ENCODE peak calls at places on chromosomes 12 and 14, in eight cellular contexts. One of them, this sample, is unnamed.
A peak's percentile ranks its signal among the peaks of the same experiment; 100 is the strongest.

GRCh38 chr12:58171914-58172313 is 230.5 kb downstream of the ATP23 start:
- DNase-seq in brain microvascular endothelial cell: no peak
- DNase-seq in nephron progenitor cell: no peak
- DNase-seq in natural killer cell: no peak
- DNase-seq in A549: no peak
- DNase-seq in endothelial cell: no peak
- DNase-seq in NB4: no peak
- DNase-seq in activated B cell treated with CpG ODN at 0.5 μM for 24 hours: no peak
- DNase-seq in this sample: no peak

GRCh38 chr12:123996581-123996980 is 23.6 kb downstream of the ZNF664 start:
- DNase-seq in brain microvascular endothelial cell: no peak
- DNase-seq in nephron progenitor cell: peak; percentile 17
- DNase-seq in natural killer cell: no peak
- DNase-seq in A549: no peak
- DNase-seq in endothelial cell: no peak
- DNase-seq in NB4: no peak
- DNase-seq in activated B cell treated with CpG ODN at 0.5 μM for 24 hours: no peak
- DNase-seq in this sample: no peak

GRCh38 chr12:116959845-116960514 is 49.2 kb downstream of the FBXW8 start:
- DNase-seq in brain microvascular endothelial cell: no peak
- DNase-seq in nephron progenitor cell: no peak
- DNase-seq in natural killer cell: no peak
- DNase-seq in A549: no peak
- DNase-seq in endothelial cell: no peak
- DNase-seq in NB4: peak; percentile 25
- DNase-seq in activated B cell treated with CpG ODN at 0.5 μM for 24 hours: no peak
- DNase-seq in this sample: no peak

GRCh38 chr12:11807453-11807852 is 158.0 kb downstream of the ETV6 start:
- DNase-seq in brain microvascular endothelial cell: no peak
- DNase-seq in nephron progenitor cell: no peak
- DNase-seq in natural killer cell: no peak
- DNase-seq in A549: no peak
- DNase-seq in endothelial cell: no peak
- DNase-seq in NB4: no peak
- DNase-seq in activated B cell treated with CpG ODN at 0.5 μM for 24 hours: no peak
- DNase-seq in this sample: no peak

GRCh38 chr14:101505216-101505970 is 55.9 kb upstream of the DIO3 start:
- DNase-seq in brain microvascular endothelial cell: no peak
- DNase-seq in nephron progenitor cell: no peak
- DNase-seq in natural killer cell: peak; percentile 9
- DNase-seq in A549: no peak
- DNase-seq in endothelial cell: no peak
- DNase-seq in NB4: no peak
- DNase-seq in activated B cell treated with CpG ODN at 0.5 μM for 24 hours: peak; percentile 2
- DNase-seq in this sample: no peak

GRCh38 chr12:96210376-96211055 is 16.3 kb downstream of the ELK3 start:
- DNase-seq in brain microvascular endothelial cell: no peak
- DNase-seq in nephron progenitor cell: no peak
- DNase-seq in natural killer cell: no peak
- DNase-seq in A549: no peak
- DNase-seq in endothelial cell: no peak
- DNase-seq in NB4: no peak
- DNase-seq in activated B cell treated with CpG ODN at 0.5 μM for 24 hours: peak; percentile 28
- DNase-seq in this sample: no peak

GRCh38 chr12:116483959-116484699 is 75.1 kb upstream of the MAP1LC3B2 start:
- DNase-seq in brain microvascular endothelial cell: no peak
- DNase-seq in nephron progenitor cell: no peak
- DNase-seq in natural killer cell: no peak
- DNase-seq in A549: no peak
- DNase-seq in endothelial cell: no peak
- DNase-seq in NB4: no peak
- DNase-seq in activated B cell treated with CpG ODN at 0.5 μM for 24 hours: no peak
- DNase-seq in this sample: no peak

GRCh38 chr12:124828264-124829007 is 35.2 kb downstream of the SCARB1 start:
- DNase-seq in brain microvascular endothelial cell: peak; percentile 46
- DNase-seq in nephron progenitor cell: no peak
- DNase-seq in natural killer cell: no peak
- DNase-seq in A549: peak; percentile 95
- DNase-seq in endothelial cell: no peak
- DNase-seq in NB4: no peak
- DNase-seq in activated B cell treated with CpG ODN at 0.5 μM for 24 hours: no peak
- DNase-seq in this sample: peak; percentile 77

GRCh38 chr12:49018282-49019119 is at the start of gene PRKAG1:
- DNase-seq in brain microvascular endothelial cell: peak; percentile 91
- DNase-seq in nephron progenitor cell: peak; percentile 94
- DNase-seq in natural killer cell: peak; percentile 97
- DNase-seq in A549: peak; percentile 98
- DNase-seq in endothelial cell: peak; percentile 95
- DNase-seq in NB4: peak; percentile 100
- DNase-seq in activated B cell treated with CpG ODN at 0.5 μM for 24 hours: peak; percentile 97
- DNase-seq in this sample: peak; percentile 84

GRCh38 chr12:19191089-19191488 is 61.6 kb downstream of the PLEKHA5 start:
- DNase-seq in brain microvascular endothelial cell: no peak
- DNase-seq in nephron progenitor cell: no peak
- DNase-seq in natural killer cell: no peak
- DNase-seq in A549: no peak
- DNase-seq in endothelial cell: no peak
- DNase-seq in NB4: no peak
- DNase-seq in activated B cell treated with CpG ODN at 0.5 μM for 24 hours: no peak
- DNase-seq in this sample: no peak

GRCh38 chr14:105343194-105343593 is 28.6 kb downstream of the PACS2 start:
- DNase-seq in brain microvascular endothelial cell: no peak
- DNase-seq in nephron progenitor cell: no peak
- DNase-seq in natural killer cell: no peak
- DNase-seq in A549: no peak
- DNase-seq in endothelial cell: no peak
- DNase-seq in NB4: no peak
- DNase-seq in activated B cell treated with CpG ODN at 0.5 μM for 24 hours: no peak
- DNase-seq in this sample: no peak

GRCh38 chr14:61671086-61671485 is 24.2 kb upstream of the HIF1A start:
- DNase-seq in brain microvascular endothelial cell: no peak
- DNase-seq in nephron progenitor cell: no peak
- DNase-seq in natural killer cell: peak; percentile 23
- DNase-seq in A549: no peak
- DNase-seq in endothelial cell: no peak
- DNase-seq in NB4: no peak
- DNase-seq in activated B cell treated with CpG ODN at 0.5 μM for 24 hours: no peak
- DNase-seq in this sample: no peak

GRCh38 chr14:68693926-68694325 is 98.9 kb downstream of the ZFP36L1 start:
- DNase-seq in brain microvascular endothelial cell: no peak
- DNase-seq in nephron progenitor cell: no peak
- DNase-seq in natural killer cell: no peak
- DNase-seq in A549: no peak
- DNase-seq in endothelial cell: no peak
- DNase-seq in NB4: no peak
- DNase-seq in activated B cell treated with CpG ODN at 0.5 μM for 24 hours: no peak
- DNase-seq in this sample: no peak

GRCh38 chr12:69570545-69571399 is 14.5 kb upstream of the CCT2 start:
- DNase-seq in brain microvascular endothelial cell: peak; percentile 64
- DNase-seq in nephron progenitor cell: peak; percentile 52
- DNase-seq in natural killer cell: peak; percentile 22
- DNase-seq in A549: peak; percentile 62
- DNase-seq in endothelial cell: peak; percentile 59
- DNase-seq in NB4: peak; percentile 75
- DNase-seq in activated B cell treated with CpG ODN at 0.5 μM for 24 hours: no peak
- DNase-seq in this sample: no peak

GRCh38 chr14:58639842-58640484 is 2.2 kb downstream of the DACT1 start:
- DNase-seq in brain microvascular endothelial cell: peak; percentile 86
- DNase-seq in nephron progenitor cell: peak; percentile 52
- DNase-seq in natural killer cell: no peak
- DNase-seq in A549: peak; percentile 47
- DNase-seq in endothelial cell: peak; percentile 40
- DNase-seq in NB4: peak; percentile 51
- DNase-seq in activated B cell treated with CpG ODN at 0.5 μM for 24 hours: no peak
- DNase-seq in this sample: peak; percentile 56

GRCh38 chr14:100341301-100342031 is 18.3 kb downstream of the SLC25A47 start:
- DNase-seq in brain microvascular endothelial cell: peak; percentile 87
- DNase-seq in nephron progenitor cell: no peak
- DNase-seq in natural killer cell: no peak
- DNase-seq in A549: peak; percentile 75
- DNase-seq in endothelial cell: no peak
- DNase-seq in NB4: peak; percentile 76
- DNase-seq in activated B cell treated with CpG ODN at 0.5 μM for 24 hours: no peak
- DNase-seq in this sample: peak; percentile 60

GRCh38 chr14:88562831-88563686 is at the start of gene ZC3H14:
- DNase-seq in brain microvascular endothelial cell: peak; percentile 66
- DNase-seq in nephron progenitor cell: peak; percentile 92
- DNase-seq in natural killer cell: peak; percentile 84
- DNase-seq in A549: peak; percentile 82
- DNase-seq in endothelial cell: peak; percentile 91
- DNase-seq in NB4: peak; percentile 91
- DNase-seq in activated B cell treated with CpG ODN at 0.5 μM for 24 hours: peak; percentile 87
- DNase-seq in this sample: peak; percentile 76

GRCh38 chr12:56299308-56299852 is 750 bp downstream of the CS start:
- DNase-seq in brain microvascular endothelial cell: no peak
- DNase-seq in nephron progenitor cell: no peak
- DNase-seq in natural killer cell: no peak
- DNase-seq in A549: no peak
- DNase-seq in endothelial cell: no peak
- DNase-seq in NB4: peak; percentile 62
- DNase-seq in activated B cell treated with CpG ODN at 0.5 μM for 24 hours: no peak
- DNase-seq in this sample: peak; percentile 47

GRCh38 chr14:95370076-95370475 is 50.4 kb upstream of the CLMN start:
- DNase-seq in brain microvascular endothelial cell: no peak
- DNase-seq in nephron progenitor cell: no peak
- DNase-seq in natural killer cell: no peak
- DNase-seq in A549: no peak
- DNase-seq in endothelial cell: no peak
- DNase-seq in NB4: no peak
- DNase-seq in activated B cell treated with CpG ODN at 0.5 μM for 24 hours: no peak
- DNase-seq in this sample: no peak

GRCh38 chr14:50520947-50521815 is 11.2 kb downstream of the MAP4K5 start:
- DNase-seq in brain microvascular endothelial cell: peak; percentile 95
- DNase-seq in nephron progenitor cell: no peak
- DNase-seq in natural killer cell: peak; percentile 38
- DNase-seq in A549: peak; percentile 59
- DNase-seq in endothelial cell: no peak
- DNase-seq in NB4: no peak
- DNase-seq in activated B cell treated with CpG ODN at 0.5 μM for 24 hours: no peak
- DNase-seq in this sample: peak; percentile 88

GRCh38 chr14:67851785-67852410 is 32.3 kb downstream of the RAD51B start:
- DNase-seq in brain microvascular endothelial cell: no peak
- DNase-seq in nephron progenitor cell: no peak
- DNase-seq in natural killer cell: no peak
- DNase-seq in A549: no peak
- DNase-seq in endothelial cell: no peak
- DNase-seq in NB4: no peak
- DNase-seq in activated B cell treated with CpG ODN at 0.5 μM for 24 hours: no peak
- DNase-seq in this sample: no peak

GRCh38 chr14:61653507-61653906 is 41.8 kb upstream of the HIF1A start:
- DNase-seq in brain microvascular endothelial cell: peak; percentile 61
- DNase-seq in nephron progenitor cell: no peak
- DNase-seq in natural killer cell: no peak
- DNase-seq in A549: no peak
- DNase-seq in endothelial cell: peak; percentile 51
- DNase-seq in NB4: no peak
- DNase-seq in activated B cell treated with CpG ODN at 0.5 μM for 24 hours: no peak
- DNase-seq in this sample: peak; percentile 69

GRCh38 chr14:59829941-59830734 is 40.4 kb downstream of the RTN1 start:
- DNase-seq in brain microvascular endothelial cell: peak; percentile 39
- DNase-seq in nephron progenitor cell: no peak
- DNase-seq in natural killer cell: no peak
- DNase-seq in A549: no peak
- DNase-seq in endothelial cell: no peak
- DNase-seq in NB4: no peak
- DNase-seq in activated B cell treated with CpG ODN at 0.5 μM for 24 hours: no peak
- DNase-seq in this sample: no peak
- TF ChIP-seq CTCF in brain microvascular endothelial cell: no peak
- TF ChIP-seq CTCF in nephron progenitor cell: no peak
- TF ChIP-seq CTCF in natural killer cell: no peak
- TF ChIP-seq CTCF in A549: no peak
- TF ChIP-seq CTCF in endothelial cell: no peak
- TF ChIP-seq CTCF in NB4: no peak
- TF ChIP-seq CTCF in activated B cell treated with CpG ODN at 0.5 μM for 24 hours: no peak
- TF ChIP-seq CTCF in this sample: no peak

GRCh38 chr12:100234591-100235304 is 32.1 kb downstream of the DEPDC4 start:
- DNase-seq in brain microvascular endothelial cell: peak; percentile 25
- DNase-seq in nephron progenitor cell: no peak
- DNase-seq in natural killer cell: no peak
- DNase-seq in A549: peak; percentile 18
- DNase-seq in endothelial cell: no peak
- DNase-seq in NB4: peak; percentile 68
- DNase-seq in activated B cell treated with CpG ODN at 0.5 μM for 24 hours: no peak
- DNase-seq in this sample: peak; percentile 24
- TF ChIP-seq CTCF in brain microvascular endothelial cell: peak; percentile 62
- TF ChIP-seq CTCF in nephron progenitor cell: peak; percentile 57
- TF ChIP-seq CTCF in natural killer cell: peak; percentile 75
- TF ChIP-seq CTCF in A549: peak; percentile 85
- TF ChIP-seq CTCF in endothelial cell: peak; percentile 62
- TF ChIP-seq CTCF in NB4: peak; percentile 80
- TF ChIP-seq CTCF in activated B cell treated with CpG ODN at 0.5 μM for 24 hours: no peak
- TF ChIP-seq CTCF in this sample: peak; percentile 87

DNA sequence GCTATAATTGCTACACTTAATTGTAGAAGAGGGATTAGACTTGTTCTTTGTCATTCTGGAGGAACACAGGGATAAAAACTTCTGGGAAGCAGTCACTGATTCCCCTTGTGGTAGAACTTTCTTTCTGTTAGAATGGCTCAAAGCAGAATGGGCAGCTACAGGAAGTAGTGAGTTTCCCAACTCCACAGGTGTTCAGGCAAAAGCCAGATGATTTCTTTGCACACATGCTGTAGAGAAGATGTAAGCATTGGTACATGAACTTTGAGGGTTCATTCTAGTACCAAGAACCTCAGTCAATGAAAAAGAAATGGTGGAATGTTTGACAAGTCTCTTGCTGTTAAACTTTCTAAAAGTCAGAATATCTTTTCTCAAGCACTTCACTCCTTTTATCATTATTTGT is 4.3 kb downstream of the NDUFA9 start:
- DNase-seq in brain microvascular endothelial cell: no peak
- DNase-seq in nephron progenitor cell: no peak
- DNase-seq in natural killer cell: no peak
- DNase-seq in A549: no peak
- DNase-seq in endothelial cell: no peak
- DNase-seq in NB4: no peak
- DNase-seq in activated B cell treated with CpG ODN at 0.5 μM for 24 hours: no peak
- DNase-seq in this sample: peak; percentile 16
- TF ChIP-seq CTCF in brain microvascular endothelial cell: no peak
- TF ChIP-seq CTCF in nephron progenitor cell: no peak
- TF ChIP-seq CTCF in natural killer cell: no peak
- TF ChIP-seq CTCF in A549: no peak
- TF ChIP-seq CTCF in endothelial cell: no peak
- TF ChIP-seq CTCF in NB4: no peak
- TF ChIP-seq CTCF in activated B cell treated with CpG ODN at 0.5 μM for 24 hours: no peak
- TF ChIP-seq CTCF in this sample: no peak

DNA sequence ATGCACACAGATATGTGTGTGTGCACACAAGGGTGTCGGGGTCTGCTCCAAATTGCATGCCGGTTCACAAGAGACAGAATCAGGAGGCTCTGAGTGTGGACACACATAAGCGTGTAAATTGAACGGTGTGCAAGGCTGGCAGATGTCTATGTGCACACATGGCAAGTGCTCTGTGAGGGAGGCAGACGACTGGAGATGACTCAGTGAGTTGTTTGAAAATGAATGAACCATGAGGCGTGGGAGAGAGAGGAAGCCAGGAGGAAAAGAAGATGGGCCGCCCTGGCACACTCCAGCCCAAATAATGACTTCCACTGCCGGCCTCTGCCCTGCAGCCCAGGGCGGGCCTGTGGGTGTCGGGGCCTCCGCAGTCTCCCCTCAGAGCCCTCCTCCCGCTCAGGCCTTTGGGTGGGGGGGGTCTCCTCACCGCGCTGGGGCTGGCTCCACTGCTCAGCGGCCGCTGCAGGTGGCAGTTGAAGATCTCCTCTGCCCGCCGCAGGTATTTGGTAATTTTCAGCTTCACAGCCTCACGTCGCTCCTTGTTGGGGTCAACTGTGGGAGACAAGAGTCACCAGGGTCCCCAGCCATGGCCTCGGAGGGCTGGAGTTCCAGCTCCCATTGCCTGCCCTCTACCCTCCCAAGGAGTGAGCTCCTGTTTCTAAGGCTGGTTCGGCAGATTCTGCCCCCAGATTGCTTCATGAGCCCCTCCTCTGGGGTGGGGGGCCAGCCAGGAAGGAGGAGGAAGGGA is 3.5 kb downstream of the RPS6KL1 start:
- DNase-seq in brain microvascular endothelial cell: no peak
- DNase-seq in nephron progenitor cell: no peak
- DNase-seq in natural killer cell: no peak
- DNase-seq in A549: no peak
- DNase-seq in endothelial cell: no peak
- DNase-seq in NB4: no peak
- DNase-seq in activated B cell treated with CpG ODN at 0.5 μM for 24 hours: no peak
- DNase-seq in this sample: peak; percentile 23
- TF ChIP-seq CTCF in brain microvascular endothelial cell: no peak
- TF ChIP-seq CTCF in nephron progenitor cell: no peak
- TF ChIP-seq CTCF in natural killer cell: no peak
- TF ChIP-seq CTCF in A549: no peak
- TF ChIP-seq CTCF in endothelial cell: no peak
- TF ChIP-seq CTCF in NB4: no peak
- TF ChIP-seq CTCF in activated B cell treated with CpG ODN at 0.5 μM for 24 hours: no peak
- TF ChIP-seq CTCF in this sample: no peak